ENCODE peak calls at places on chromosomes 6 and 20, in seven cellular contexts. T, N, W, O, Q, V and P are unnamed samples.

GRCh38 chr6:37171141-37171969 is 1.4 kb downstream of the PIM1 start:
- DNase-seq in T (peak; percentile 64), N (no peak), W (peak; percentile 51), O (peak; percentile 47), Q (peak; percentile 90), V (peak; percentile 53), P (peak; percentile 82)

GRCh38 chr20:56987992-56988391 is 278.4 kb downstream of the BMP7 start:
- DNase-seq in T (no peak), N (no peak), W (peak; percentile 58), O (peak; percentile 35), Q (no peak), V (no peak), P (no peak)

GRCh38 chr6:131017962-131018361 is 45.1 kb downstream of the EPB41L2 start:
- DNase-seq in T (no peak), N (no peak), W (no peak), O (no peak), Q (no peak), V (no peak), P (no peak)

GRCh38 chr20:43925215-43925614 is 10.6 kb downstream of the TOX2 start:
- DNase-seq in T (no peak), N (peak; percentile 34), W (no peak), O (no peak), Q (no peak), V (no peak), P (no peak)

GRCh38 chr6:25645916-25646315 is 6.1 kb upstream of the SCGN start:
- DNase-seq in T (no peak), N (no peak), W (no peak), O (no peak), Q (no peak), V (no peak), P (no peak)

GRCh38 chr6:150194200-150194599 is 51.4 kb downstream of the PPP1R14C start:
- DNase-seq in T (no peak), N (no peak), W (no peak), O (no peak), Q (no peak), V (no peak), P (no peak)

GRCh38 chr6:49549691-49550412 is 616 bp upstream of the C6orf141 start:
- DNase-seq in T (no peak), N (no peak), W (no peak), O (no peak), Q (no peak), V (no peak), P (no peak)

GRCh38 chr6:45377041-45377554 is 636 bp downstream of the SUPT3H start:
- DNase-seq in T (no peak), N (peak; percentile 17), W (no peak), O (peak; percentile 17), Q (no peak), V (no peak), P (peak; percentile 80)

GRCh38 chr6:87093651-87094050 is 1.3 kb downstream of the CGA start:
- DNase-seq in T (no peak), N (no peak), W (no peak), O (no peak), Q (no peak), V (no peak), P (no peak)

GRCh38 chr6:34688956-34689355 is 7.6 kb downstream of the ILRUN start:
- DNase-seq in T (no peak), N (no peak), W (no peak), O (no peak), Q (no peak), V (no peak), P (no peak)

GRCh38 chr6:79718509-79719247 is 87.5 kb downstream of the SH3BGRL2 start:
- DNase-seq in T (no peak), N (no peak), W (no peak), O (no peak), Q (no peak), V (no peak), P (no peak)

GRCh38 chr6:79713701-79714322 is 82.7 kb downstream of the SH3BGRL2 start:
- DNase-seq in T (no peak), N (no peak), W (peak; percentile 77), O (peak; percentile 1), Q (no peak), V (peak; percentile 13), P (no peak)

GRCh38 chr6:79724816-79725215 is 93.7 kb downstream of the SH3BGRL2 start:
- DNase-seq in T (no peak), N (no peak), W (no peak), O (no peak), Q (no peak), V (peak; percentile 20), P (no peak)

GRCh38 chr6:79717989-79718388 is 86.9 kb downstream of the SH3BGRL2 start:
- DNase-seq in T (no peak), N (no peak), W (no peak), O (no peak), Q (no peak), V (no peak), P (no peak)

GRCh38 chr6:79719248-79719975 is 88.3 kb downstream of the SH3BGRL2 start:
- DNase-seq in T (no peak), N (no peak), W (no peak), O (peak; percentile 6), Q (no peak), V (no peak), P (no peak)
- H3K27ac ChIP-seq in T (no peak overlapping the region), N (no peak overlapping the region), W (no peak overlapping the region), O (no peak overlapping the region), Q (no peak overlapping the region), V (no peak overlapping the region), P (no peak overlapping the region)

GRCh38 chr20:32762754-32763201 is 593 bp downstream of the DNMT3B start:
- DNase-seq in T (no peak), N (no peak), W (peak; percentile 52), O (no peak), Q (no peak), V (no peak), P (no peak)
- H3K4me3 ChIP-seq in T (peak overlapping the region; percentile 78), N (peak overlapping the region; percentile 76), W (peak overlapping the region; percentile 63), O (peak overlapping the region; percentile 64), Q (peak overlapping the region; percentile 87), V (peak overlapping the region; percentile 76), P (peak overlapping the region; percentile 85)

DNA sequence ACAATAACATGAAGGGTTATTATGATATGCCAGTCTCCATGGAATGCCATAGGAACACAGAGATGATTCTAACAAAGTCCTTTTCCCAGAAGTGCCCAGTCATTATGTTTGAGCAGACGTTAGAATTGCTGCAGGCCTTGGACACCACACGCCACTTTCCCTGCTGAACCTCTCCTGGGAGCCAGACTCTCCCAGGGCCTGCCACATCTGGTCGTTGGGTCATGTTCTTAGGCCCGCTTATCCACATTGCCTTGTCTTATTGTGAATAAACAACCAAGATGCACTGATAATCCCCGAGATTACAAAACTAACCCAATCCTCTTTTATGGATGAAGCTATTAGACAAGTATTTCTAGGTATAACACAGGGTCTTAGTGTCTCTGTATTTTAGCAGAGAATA is 276.5 kb upstream of the CITED2 start:
- DNase-seq in T (no peak), N (no peak), W (no peak), O (no peak), Q (no peak), V (no peak), P (no peak)
- TF ChIP-seq CTCF in T (no peak), N (no peak), W (no peak), O (no peak), Q (no peak), V (no peak), P (no peak)

GRCh38 chr6:28944412-28945006 is 20.7 kb upstream of the TRIM27 start:
- DNase-seq in T (peak; percentile 71), N (peak; percentile 73), W (peak; percentile 88), O (peak; percentile 69), Q (no peak), V (peak; percentile 46), P (no peak)
- H3K27ac ChIP-seq in T (peak overlapping the region; percentile 77), N (peak overlapping the region; percentile 41), W (peak overlapping the region; percentile 85), O (peak overlapping the region; percentile 61), Q (peak overlapping the region; percentile 81), V (peak overlapping the region; percentile 81), P (peak overlapping the region; percentile 78)

GRCh38 chr6:98823428-98823827 is 10.9 kb upstream of the POU3F2 start:
- DNase-seq in T (no peak), N (no peak), W (no peak), O (no peak), Q (no peak), V (no peak), P (no peak)

GRCh38 chr6:98824163-98824906 is 10.0 kb upstream of the POU3F2 start:
- DNase-seq in T (no peak), N (no peak), W (no peak), O (no peak), Q (peak; percentile 75), V (no peak), P (no peak)

GRCh38 chr6:98825602-98826230 is 8.7 kb upstream of the POU3F2 start:
- DNase-seq in T (no peak), N (no peak), W (no peak), O (no peak), Q (no peak), V (no peak), P (no peak)

GRCh38 chr6:98824907-98825601 is 9.3 kb upstream of the POU3F2 start:
- DNase-seq in T (no peak), N (no peak), W (no peak), O (no peak), Q (no peak), V (no peak), P (no peak)

DNA sequence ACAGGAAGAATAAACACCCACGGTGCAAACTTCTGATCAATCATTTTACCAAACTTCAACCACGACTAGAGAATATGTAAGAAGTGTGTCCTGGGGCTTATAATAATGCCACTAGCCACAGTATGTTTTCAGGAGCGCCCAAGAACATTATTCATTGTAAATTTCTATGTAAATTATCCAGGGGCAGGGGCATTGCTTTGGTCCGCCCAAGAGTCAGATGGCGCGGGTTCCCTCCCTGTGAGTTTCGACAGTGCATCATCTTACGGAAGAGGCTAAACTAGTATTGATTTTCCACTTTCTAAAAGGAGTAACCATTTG is 10.6 kb upstream of the POU3F2 start:
- DNase-seq in T (no peak), N (no peak), W (no peak), O (no peak), Q (no peak), V (no peak), P (no peak)
- H3K4me3 ChIP-seq in T (no peak overlapping the region), N (no peak overlapping the region), W (no peak overlapping the region), O (no peak overlapping the region), Q (no peak overlapping the region), V (peak overlapping the region; percentile 7), P (peak overlapping the region; percentile 33)

DNA sequence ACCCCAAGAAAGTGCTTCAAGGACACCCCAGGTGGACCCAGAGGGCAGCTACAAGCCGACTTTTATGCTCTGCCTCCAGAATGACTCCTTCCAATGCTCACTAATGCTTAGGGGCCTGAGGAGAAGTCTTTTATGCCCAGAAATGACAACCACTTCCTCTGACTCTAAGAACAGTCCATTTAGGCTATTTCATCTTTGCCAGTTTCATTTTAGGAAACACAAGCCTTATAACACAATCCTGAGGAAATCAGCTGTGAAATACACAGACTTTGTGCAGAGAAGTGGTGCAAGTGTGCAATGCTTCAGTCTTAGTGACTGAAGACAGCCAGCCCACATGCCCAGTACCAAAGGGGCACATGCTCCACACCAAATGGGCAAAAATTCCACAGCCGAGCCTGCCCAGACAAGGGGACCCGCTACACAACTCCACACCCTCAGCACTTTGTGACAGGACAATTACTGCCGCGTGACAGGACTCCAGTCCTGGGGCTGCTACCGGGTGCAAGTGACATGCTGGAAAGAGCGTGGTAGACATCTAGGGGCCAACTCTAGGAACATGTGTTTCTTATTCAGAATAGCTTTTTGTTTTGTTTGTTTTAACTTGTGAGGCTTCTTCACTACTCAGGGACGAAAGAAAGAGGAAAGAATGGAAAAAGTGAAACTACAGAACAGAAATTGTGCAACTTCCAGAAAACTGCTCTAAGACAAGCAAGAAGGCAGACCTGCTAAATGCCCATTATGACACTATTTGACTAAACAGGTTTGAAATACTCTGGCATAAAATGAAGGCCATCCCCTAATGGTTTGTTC is 28.2 kb upstream of the PLAGL1 start:
- DNase-seq in T (no peak), N (no peak), W (peak; percentile 23), O (no peak), Q (peak; percentile 77), V (peak; percentile 12), P (no peak)
- TF ChIP-seq CTCF in T (no peak), N (no peak), W (no peak), O (no peak), Q (no peak), V (no peak), P (no peak)